ENCODE peak calls at places on chromosomes 6 and 20, in four cellular contexts. X is activated CD8-positive, alpha-beta memory T cell treated with anti-CD3 and anti-CD28 coated beads for 4 hours; Y is cardiac fibroblast; N is stimulated activated CD4-positive, alpha-beta T cell treated with anti-CD3 and anti-CD28 coated beads, Interleukin-4, amount 100 ng/mL, for 24 hours. K is an unnamed sample.

GRCh38 chr6:147970970-147971369 is 371.7 kb upstream of the SASH1 start:
- DNase-seq in Y (peak), X (no peak), N (no peak), K (no peak)

GRCh38 chr6:143501851-143502250 is 9.7 kb downstream of the FUCA2 start:
- DNase-seq in X (no peak), N (no peak), Y (no peak), K (no peak)

GRCh38 chr6:491233-491632 is 99.7 kb downstream of the IRF4 start:
- DNase-seq in Y (no peak), X (no peak), N (peak), K (no peak)

GRCh38 chr6:166206066-166206465 is 38.4 kb upstream of the TBXT start:
- DNase-seq in X (no peak), N (no peak), Y (peak), K (no peak)

GRCh38 chr6:28207244-28208179 is 17.6 kb upstream of the ZSCAN9 start:
- DNase-seq in N (no peak), X (no peak), Y (peak), K (no peak)

GRCh38 chr6:126359936-126360537 is 20.1 kb downstream of the CENPW start:
- DNase-seq in Y (no peak), N (no peak), X (no peak), K (no peak)

GRCh38 chr6:27452496-27452897 is 20.4 kb downstream of the ZNF184 start:
- DNase-seq in X (no peak), N (no peak), Y (peak), K (no peak)

GRCh38 chr6:170085475-170086401 is 205.1 kb downstream of the DLL1 start:
- DNase-seq in Y (no peak), N (peak), X (no peak), K (no peak)

GRCh38 chr6:16966821-16967817 is 134.7 kb upstream of the STMND1 start:
- DNase-seq in Y (no peak), X (no peak), N (no peak), K (no peak)

GRCh38 chr6:40536442-40536841 is 50.7 kb downstream of the LRFN2 start:
- DNase-seq in Y (no peak), N (no peak), X (no peak), K (no peak)

GRCh38 chr6:158571826-158572652 is 12.1 kb downstream of the TMEM181 start:
- DNase-seq in X (no peak), Y (peak), N (no peak), K (no peak)

GRCh38 chr6:13404892-13405254 is 76.5 kb upstream of the TBC1D7 start:
- DNase-seq in X (no peak), N (no peak), Y (no peak), K (no peak)

GRCh38 chr6:115271434-115271833 is 789.3 kb downstream of the FRK start:
- DNase-seq in Y (no peak), N (no peak), X (no peak), K (no peak)

GRCh38 chr6:14255916-14256315 is 138.3 kb downstream of the CD83 start:
- DNase-seq in N (no peak), X (no peak), Y (no peak), K (no peak)

GRCh38 chr6:34909484-34909883 is 20.4 kb downstream of the ANKS1A start:
- DNase-seq in N (no peak), Y (no peak), X (no peak), K (no peak)

GRCh38 chr6:21769405-21769851 is 175.9 kb downstream of the SOX4 start:
- DNase-seq in Y (peak), X (no peak), N (no peak), K (no peak)

GRCh38 chr6:20681243-20681684 is 147.0 kb downstream of the CDKAL1 start:
- DNase-seq in Y (no peak), N (no peak), X (no peak), K (no peak)

GRCh38 chr6:39251406-39251805 is 22.1 kb upstream of the KCNK5 start:
- DNase-seq in N (no peak), X (no peak), Y (no peak), K (no peak)

GRCh38 chr6:155530219-155530834 is 74.7 kb upstream of the NOX3 start:
- DNase-seq in Y (peak), N (peak), X (no peak), K (no peak)

GRCh38 chr6:135909737-135910387 is 58.4 kb downstream of the PDE7B start:
- DNase-seq in N (peak), X (peak), Y (peak), K (no peak)

GRCh38 chr6:167699141-167700036 is 127.3 kb upstream of the AFDN start:
- DNase-seq in X (peak), N (peak), Y (peak), K (no peak)

GRCh38 chr6:42266542-42266941 is 48.9 kb upstream of the MRPS10 start:
- DNase-seq in Y (no peak), X (no peak), N (no peak), K (no peak)

GRCh38 chr6:167676666-167677421 is 149.9 kb upstream of the AFDN start:
- DNase-seq in N (no peak), Y (no peak), X (no peak), K (no peak)

GRCh38 chr20:58580493-58580835 is 65.3 kb upstream of the APCDD1L start:
- DNase-seq in Y (no peak), X (no peak), N (no peak), K (no peak)

GRCh38 chr20:8385247-8385646 is 253.2 kb downstream of the PLCB1 start:
- DNase-seq in N (no peak), Y (peak), X (no peak), K (no peak)

GRCh38 chr6:32984639-32985389 is 16.4 kb downstream of the BRD2 start:
- DNase-seq in X (peak), Y (peak), N (peak), K (peak)

GRCh38 chr6:73610444-73611275 is 43.1 kb downstream of the SLC17A5 start:
- DNase-seq in X (no peak), N (no peak), Y (peak), K (no peak)

K was measured in substantia nigra.